ENCODE peak calls at places on chromosome 6, in ten cellular contexts. One of them, this sample, is unnamed.

GRCh38 chr6:24107294-24107693 is 18.7 kb upstream of the NRSN1 start:
- DNase-seq in astrocyte of the spinal cord: no peak
- DNase-seq in naive thymus-derived CD4-positive, alpha-beta T cell: no peak
- DNase-seq in adipocyte: no peak
- DNase-seq in neural progenitor cell: no peak
- DNase-seq in HL-60: no peak
- DNase-seq in Panc1: no peak
- DNase-seq in tibial artery: no peak
- DNase-seq in heart left ventricle: no peak
- DNase-seq in HFF-Myc: no peak
- DNase-seq in this sample: no peak

GRCh38 chr6:73264446-73264845 is 1.4 kb upstream of the KHDC1 start:
- DNase-seq in tibial artery: no peak
- DNase-seq in neural progenitor cell: no peak
- DNase-seq in HFF-Myc: no peak
- DNase-seq in adipocyte: no peak
- DNase-seq in heart left ventricle: no peak
- DNase-seq in HL-60: no peak
- DNase-seq in Panc1: no peak
- DNase-seq in naive thymus-derived CD4-positive, alpha-beta T cell: no peak
- DNase-seq in astrocyte of the spinal cord: no peak
- DNase-seq in this sample: no peak

GRCh38 chr6:84035484-84035883 is 1.9 kb downstream of the MRAP2 start:
- DNase-seq in naive thymus-derived CD4-positive, alpha-beta T cell: no peak
- DNase-seq in neural progenitor cell: no peak
- DNase-seq in HFF-Myc: no peak
- DNase-seq in HL-60: no peak
- DNase-seq in heart left ventricle: no peak
- DNase-seq in astrocyte of the spinal cord: no peak
- DNase-seq in Panc1: no peak
- DNase-seq in tibial artery: no peak
- DNase-seq in adipocyte: no peak
- DNase-seq in this sample: peak; percentile 63

GRCh38 chr6:136550045-136550329 is 235 bp downstream of the MAP7 start:
- DNase-seq in tibial artery: no peak
- DNase-seq in HFF-Myc: no peak
- DNase-seq in neural progenitor cell: no peak
- DNase-seq in Panc1: no peak
- DNase-seq in heart left ventricle: no peak
- DNase-seq in astrocyte of the spinal cord: no peak
- DNase-seq in adipocyte: peak; percentile 57
- DNase-seq in naive thymus-derived CD4-positive, alpha-beta T cell: no peak
- DNase-seq in HL-60: no peak
- DNase-seq in this sample: no peak

GRCh38 chr6:41306187-41306854 is 19.8 kb upstream of the TREM1 start:
- DNase-seq in HFF-Myc: peak; percentile 21
- DNase-seq in tibial artery: no peak
- DNase-seq in astrocyte of the spinal cord: peak; percentile 36
- DNase-seq in naive thymus-derived CD4-positive, alpha-beta T cell: peak; percentile 34
- DNase-seq in Panc1: peak; percentile 42
- DNase-seq in heart left ventricle: no peak
- DNase-seq in adipocyte: peak; percentile 65
- DNase-seq in HL-60: peak; percentile 37
- DNase-seq in neural progenitor cell: peak; percentile 74
- DNase-seq in this sample: peak; percentile 34

GRCh38 chr6:18585032-18585573 is 198.0 kb downstream of the RNF144B start:
- DNase-seq in HL-60: no peak
- DNase-seq in Panc1: peak; percentile 36
- DNase-seq in adipocyte: peak; percentile 45
- DNase-seq in naive thymus-derived CD4-positive, alpha-beta T cell: no peak
- DNase-seq in tibial artery: no peak
- DNase-seq in heart left ventricle: peak; percentile 20
- DNase-seq in astrocyte of the spinal cord: peak; percentile 69
- DNase-seq in neural progenitor cell: no peak
- DNase-seq in HFF-Myc: peak; percentile 51
- DNase-seq in this sample: no peak

GRCh38 chr6:100440935-100441334 is 23.8 kb downstream of the SIM1 start:
- DNase-seq in heart left ventricle: no peak
- DNase-seq in neural progenitor cell: no peak
- DNase-seq in tibial artery: no peak
- DNase-seq in astrocyte of the spinal cord: no peak
- DNase-seq in HFF-Myc: no peak
- DNase-seq in adipocyte: no peak
- DNase-seq in Panc1: no peak
- DNase-seq in naive thymus-derived CD4-positive, alpha-beta T cell: no peak
- DNase-seq in HL-60: no peak
- DNase-seq in this sample: no peak

GRCh38 chr6:40877362-40877761 is 161.7 kb downstream of the UNC5CL start:
- DNase-seq in tibial artery: no peak
- DNase-seq in heart left ventricle: no peak
- DNase-seq in naive thymus-derived CD4-positive, alpha-beta T cell: no peak
- DNase-seq in adipocyte: no peak
- DNase-seq in HL-60: no peak
- DNase-seq in HFF-Myc: no peak
- DNase-seq in Panc1: no peak
- DNase-seq in neural progenitor cell: no peak
- DNase-seq in astrocyte of the spinal cord: no peak
- DNase-seq in this sample: no peak

GRCh38 chr6:158653577-158654354 is 3.9 kb downstream of the SYTL3 start:
- DNase-seq in naive thymus-derived CD4-positive, alpha-beta T cell: peak; percentile 99
- DNase-seq in neural progenitor cell: no peak
- DNase-seq in HFF-Myc: no peak
- DNase-seq in adipocyte: no peak
- DNase-seq in HL-60: peak; percentile 66
- DNase-seq in tibial artery: peak; percentile 68
- DNase-seq in Panc1: no peak
- DNase-seq in astrocyte of the spinal cord: peak; percentile 66
- DNase-seq in heart left ventricle: no peak
- DNase-seq in this sample: no peak

GRCh38 chr6:63553208-63553607 is 19.1 kb upstream of the LOC128125822 start:
- DNase-seq in naive thymus-derived CD4-positive, alpha-beta T cell: no peak
- DNase-seq in astrocyte of the spinal cord: no peak
- DNase-seq in tibial artery: no peak
- DNase-seq in neural progenitor cell: no peak
- DNase-seq in adipocyte: no peak
- DNase-seq in HL-60: no peak
- DNase-seq in heart left ventricle: no peak
- DNase-seq in HFF-Myc: no peak
- DNase-seq in Panc1: no peak
- DNase-seq in this sample: no peak

GRCh38 chr6:157778719-157779118 is 44.3 kb upstream of the SNX9 start:
- DNase-seq in heart left ventricle: no peak
- DNase-seq in HL-60: no peak
- DNase-seq in HFF-Myc: no peak
- DNase-seq in adipocyte: no peak
- DNase-seq in tibial artery: no peak
- DNase-seq in neural progenitor cell: no peak
- DNase-seq in Panc1: no peak
- DNase-seq in naive thymus-derived CD4-positive, alpha-beta T cell: no peak
- DNase-seq in astrocyte of the spinal cord: no peak
- DNase-seq in this sample: no peak

GRCh38 chr6:128491643-128492206 is 28.7 kb downstream of the PTPRK start:
- DNase-seq in naive thymus-derived CD4-positive, alpha-beta T cell: no peak
- DNase-seq in tibial artery: no peak
- DNase-seq in Panc1: no peak
- DNase-seq in HL-60: no peak
- DNase-seq in astrocyte of the spinal cord: peak; percentile 78
- DNase-seq in neural progenitor cell: peak; percentile 26
- DNase-seq in adipocyte: peak; percentile 76
- DNase-seq in HFF-Myc: no peak
- DNase-seq in heart left ventricle: peak; percentile 45
- DNase-seq in this sample: no peak
- H3K4me3 ChIP-seq in naive thymus-derived CD4-positive, alpha-beta T cell: no peak overlapping the region
- H3K4me3 ChIP-seq in tibial artery: peak overlapping the region; percentile 31
- H3K4me3 ChIP-seq in Panc1: peak overlapping the region; percentile 44
- H3K4me3 ChIP-seq in HL-60: no peak overlapping the region
- H3K4me3 ChIP-seq in astrocyte of the spinal cord: peak overlapping the region; percentile 44
- H3K4me3 ChIP-seq in neural progenitor cell: peak overlapping the region; percentile 22
- H3K4me3 ChIP-seq in adipocyte: peak overlapping the region; percentile 79
- H3K4me3 ChIP-seq in HFF-Myc: no peak overlapping the region
- H3K4me3 ChIP-seq in heart left ventricle: peak overlapping the region; percentile 38
- H3K4me3 ChIP-seq in this sample: no peak overlapping the region

GRCh38 chr6:106702046-106702445 is 72.7 kb downstream of the QRSL1 start:
- DNase-seq in adipocyte: no peak
- DNase-seq in heart left ventricle: no peak
- DNase-seq in naive thymus-derived CD4-positive, alpha-beta T cell: no peak
- DNase-seq in astrocyte of the spinal cord: no peak
- DNase-seq in neural progenitor cell: no peak
- DNase-seq in Panc1: no peak
- DNase-seq in tibial artery: no peak
- DNase-seq in HFF-Myc: no peak
- DNase-seq in HL-60: no peak
- DNase-seq in this sample: no peak
- H3K4me3 ChIP-seq in adipocyte: no peak overlapping the region
- H3K4me3 ChIP-seq in heart left ventricle: no peak overlapping the region
- H3K4me3 ChIP-seq in naive thymus-derived CD4-positive, alpha-beta T cell: no peak overlapping the region
- H3K4me3 ChIP-seq in astrocyte of the spinal cord: no peak overlapping the region
- H3K4me3 ChIP-seq in neural progenitor cell: no peak overlapping the region
- H3K4me3 ChIP-seq in Panc1: no peak overlapping the region
- H3K4me3 ChIP-seq in tibial artery: no peak overlapping the region
- H3K4me3 ChIP-seq in HFF-Myc: no peak overlapping the region
- H3K4me3 ChIP-seq in HL-60: no peak overlapping the region
- H3K4me3 ChIP-seq in this sample: no peak overlapping the region

DNA sequence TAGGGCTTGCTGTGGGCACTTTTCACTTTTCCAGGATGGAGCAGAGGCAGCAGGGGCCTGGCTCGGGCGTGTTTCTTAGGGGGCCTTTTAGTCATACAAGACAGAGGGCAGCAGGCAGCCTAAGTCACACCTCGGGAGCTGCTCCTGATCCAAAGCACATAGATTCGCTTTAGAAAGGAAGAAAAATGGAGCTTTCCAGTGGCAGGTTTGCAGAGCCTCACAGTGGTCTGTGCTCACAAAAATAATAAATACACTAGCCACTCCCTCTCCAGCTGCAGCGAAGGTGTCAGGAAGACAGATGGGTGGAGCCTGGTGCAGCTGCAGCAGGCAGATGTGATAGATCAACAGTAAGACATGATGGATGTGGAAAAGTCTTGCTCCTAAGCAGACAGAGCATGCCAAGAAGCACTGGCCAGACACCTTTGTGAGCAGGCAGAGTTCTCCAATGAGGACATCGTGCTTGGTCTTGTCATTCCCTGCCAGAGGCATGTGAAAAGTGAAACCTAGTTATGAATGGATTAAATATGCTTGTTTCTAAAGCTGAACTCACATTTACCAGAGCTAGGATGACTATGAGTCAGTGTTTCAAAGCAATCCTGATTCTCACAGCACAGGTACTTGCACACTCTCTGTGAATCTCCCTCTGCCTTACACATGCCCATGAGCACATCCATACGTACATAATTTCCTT is 111.4 kb downstream of the SCML4 start:
- DNase-seq in Panc1: no peak
- DNase-seq in neural progenitor cell: no peak
- DNase-seq in HFF-Myc: no peak
- DNase-seq in astrocyte of the spinal cord: peak; percentile 37
- DNase-seq in naive thymus-derived CD4-positive, alpha-beta T cell: no peak
- DNase-seq in HL-60: no peak
- DNase-seq in heart left ventricle: no peak
- DNase-seq in tibial artery: no peak
- DNase-seq in adipocyte: peak; percentile 36
- DNase-seq in this sample: no peak
- H3K4me3 ChIP-seq in Panc1: peak overlapping the region; percentile 23
- H3K4me3 ChIP-seq in neural progenitor cell: no peak overlapping the region
- H3K4me3 ChIP-seq in HFF-Myc: peak overlapping the region; percentile 12
- H3K4me3 ChIP-seq in astrocyte of the spinal cord: no peak overlapping the region
- H3K4me3 ChIP-seq in naive thymus-derived CD4-positive, alpha-beta T cell: peak overlapping the region; percentile 18
- H3K4me3 ChIP-seq in HL-60: no peak overlapping the region
- H3K4me3 ChIP-seq in heart left ventricle: no peak overlapping the region
- H3K4me3 ChIP-seq in tibial artery: peak overlapping the region; percentile 11
- H3K4me3 ChIP-seq in adipocyte: peak overlapping the region; percentile 14
- H3K4me3 ChIP-seq in this sample: no peak overlapping the region

GRCh38 chr6:116229287-116229913 is 24.5 kb downstream of the TSPYL4 start:
- DNase-seq in astrocyte of the spinal cord: peak; percentile 93
- DNase-seq in HL-60: no peak
- DNase-seq in naive thymus-derived CD4-positive, alpha-beta T cell: no peak
- DNase-seq in heart left ventricle: peak; percentile 84
- DNase-seq in adipocyte: peak; percentile 95
- DNase-seq in HFF-Myc: peak; percentile 82
- DNase-seq in neural progenitor cell: peak; percentile 92
- DNase-seq in Panc1: no peak
- DNase-seq in tibial artery: peak; percentile 88
- DNase-seq in this sample: peak; percentile 71
- H3K4me3 ChIP-seq in astrocyte of the spinal cord: peak overlapping the region; percentile 39
- H3K4me3 ChIP-seq in HL-60: no peak overlapping the region
- H3K4me3 ChIP-seq in naive thymus-derived CD4-positive, alpha-beta T cell: no peak overlapping the region
- H3K4me3 ChIP-seq in heart left ventricle: no peak overlapping the region
- H3K4me3 ChIP-seq in adipocyte: peak overlapping the region; percentile 77
- H3K4me3 ChIP-seq in HFF-Myc: peak overlapping the region; percentile 18
- H3K4me3 ChIP-seq in neural progenitor cell: peak overlapping the region; percentile 30
- H3K4me3 ChIP-seq in Panc1: no peak overlapping the region
- H3K4me3 ChIP-seq in tibial artery: peak overlapping the region; percentile 13
- H3K4me3 ChIP-seq in this sample: no peak overlapping the region

GRCh38 chr6:89505847-89506246 is 72.9 kb downstream of the ANKRD6 start:
- DNase-seq in naive thymus-derived CD4-positive, alpha-beta T cell: no peak
- DNase-seq in tibial artery: no peak
- DNase-seq in adipocyte: no peak
- DNase-seq in neural progenitor cell: no peak
- DNase-seq in HFF-Myc: no peak
- DNase-seq in Panc1: no peak
- DNase-seq in astrocyte of the spinal cord: no peak
- DNase-seq in HL-60: no peak
- DNase-seq in heart left ventricle: no peak
- DNase-seq in this sample: no peak

GRCh38 chr6:89503641-89504040 is 70.7 kb downstream of the ANKRD6 start:
- DNase-seq in HFF-Myc: no peak
- DNase-seq in neural progenitor cell: no peak
- DNase-seq in heart left ventricle: no peak
- DNase-seq in astrocyte of the spinal cord: no peak
- DNase-seq in adipocyte: no peak
- DNase-seq in Panc1: no peak
- DNase-seq in HL-60: no peak
- DNase-seq in tibial artery: no peak
- DNase-seq in naive thymus-derived CD4-positive, alpha-beta T cell: no peak
- DNase-seq in this sample: no peak

GRCh38 chr6:89500486-89501020 is 67.6 kb downstream of the ANKRD6 start:
- DNase-seq in naive thymus-derived CD4-positive, alpha-beta T cell: no peak
- DNase-seq in heart left ventricle: no peak
- DNase-seq in HFF-Myc: no peak
- DNase-seq in HL-60: no peak
- DNase-seq in tibial artery: no peak
- DNase-seq in adipocyte: no peak
- DNase-seq in Panc1: no peak
- DNase-seq in astrocyte of the spinal cord: no peak
- DNase-seq in neural progenitor cell: peak; percentile 72
- DNase-seq in this sample: no peak

GRCh38 chr6:89495961-89496535 is 63.1 kb downstream of the ANKRD6 start:
- DNase-seq in heart left ventricle: no peak
- DNase-seq in naive thymus-derived CD4-positive, alpha-beta T cell: no peak
- DNase-seq in Panc1: no peak
- DNase-seq in HFF-Myc: no peak
- DNase-seq in neural progenitor cell: peak; percentile 67
- DNase-seq in tibial artery: no peak
- DNase-seq in adipocyte: no peak
- DNase-seq in astrocyte of the spinal cord: no peak
- DNase-seq in HL-60: no peak
- DNase-seq in this sample: no peak

GRCh38 chr6:89501239-89501638 is 68.3 kb downstream of the ANKRD6 start:
- DNase-seq in naive thymus-derived CD4-positive, alpha-beta T cell: no peak
- DNase-seq in astrocyte of the spinal cord: no peak
- DNase-seq in HL-60: no peak
- DNase-seq in Panc1: no peak
- DNase-seq in heart left ventricle: no peak
- DNase-seq in neural progenitor cell: peak; percentile 91
- DNase-seq in adipocyte: peak; percentile 75
- DNase-seq in HFF-Myc: no peak
- DNase-seq in tibial artery: no peak
- DNase-seq in this sample: peak; percentile 46
- H3K4me3 ChIP-seq in naive thymus-derived CD4-positive, alpha-beta T cell: no peak overlapping the region
- H3K4me3 ChIP-seq in astrocyte of the spinal cord: no peak overlapping the region
- H3K4me3 ChIP-seq in HL-60: no peak overlapping the region
- H3K4me3 ChIP-seq in Panc1: no peak overlapping the region
- H3K4me3 ChIP-seq in heart left ventricle: no peak overlapping the region
- H3K4me3 ChIP-seq in neural progenitor cell: peak overlapping the region; percentile 39
- H3K4me3 ChIP-seq in adipocyte: no peak overlapping the region
- H3K4me3 ChIP-seq in HFF-Myc: no peak overlapping the region
- H3K4me3 ChIP-seq in tibial artery: no peak overlapping the region
- H3K4me3 ChIP-seq in this sample: no peak overlapping the region

This sample was measured in H7.